ENCODE peak calls at places on chromosome 19, in ten cellular contexts. One of them, this sample, is unnamed. For H3K36me3, the result is how much of the 10 kb centered on the place peaks cover.

GRCh38 chr19:40609561-40610395 is 8.6 kb downstream of the LTBP4 start:
- DNase-seq in trophoblast cell: peak
- DNase-seq in thoracic aorta: peak
- DNase-seq in esophagus squamous epithelium: peak
- DNase-seq in neuronal stem cell: peak
- DNase-seq in transverse colon: peak
- DNase-seq in suprapubic skin: peak
- DNase-seq in SJSA1: peak
- DNase-seq in heart right ventricle: peak
- DNase-seq in brain microvascular endothelial cell: peak
- DNase-seq in this sample: peak

GRCh38 chr19:658916-659839 is 3.8 kb downstream of the RNF126 start:
- DNase-seq in transverse colon: peak
- DNase-seq in esophagus squamous epithelium: no peak
- DNase-seq in brain microvascular endothelial cell: peak
- DNase-seq in suprapubic skin: no peak
- DNase-seq in trophoblast cell: peak
- DNase-seq in SJSA1: no peak
- DNase-seq in thoracic aorta: no peak
- DNase-seq in neuronal stem cell: no peak
- DNase-seq in heart right ventricle: peak
- DNase-seq in this sample: peak

GRCh38 chr19:42328854-42329253 is 3.4 kb downstream of the MEGF8 start:
- DNase-seq in heart right ventricle: no peak
- DNase-seq in neuronal stem cell: no peak
- DNase-seq in trophoblast cell: no peak
- DNase-seq in thoracic aorta: no peak
- DNase-seq in SJSA1: no peak
- DNase-seq in esophagus squamous epithelium: no peak
- DNase-seq in suprapubic skin: no peak
- DNase-seq in brain microvascular endothelial cell: no peak
- DNase-seq in transverse colon: no peak
- DNase-seq in this sample: no peak

GRCh38 chr19:8731428-8732169 is 10.2 kb downstream of the OR2Z1 start:
- DNase-seq in SJSA1: peak
- DNase-seq in transverse colon: no peak
- DNase-seq in heart right ventricle: no peak
- DNase-seq in thoracic aorta: no peak
- DNase-seq in trophoblast cell: no peak
- DNase-seq in brain microvascular endothelial cell: no peak
- DNase-seq in esophagus squamous epithelium: no peak
- DNase-seq in neuronal stem cell: no peak
- DNase-seq in suprapubic skin: no peak
- DNase-seq in this sample: no peak

GRCh38 chr19:33293255-33294057 is 8.9 kb downstream of the CEBPA start:
- DNase-seq in brain microvascular endothelial cell: peak
- DNase-seq in suprapubic skin: peak
- DNase-seq in neuronal stem cell: no peak
- DNase-seq in transverse colon: peak
- DNase-seq in trophoblast cell: peak
- DNase-seq in heart right ventricle: no peak
- DNase-seq in thoracic aorta: no peak
- DNase-seq in esophagus squamous epithelium: no peak
- DNase-seq in SJSA1: no peak
- DNase-seq in this sample: peak

GRCh38 chr19:41753936-41754529 is 1.3 kb upstream of the CEACAM6 start:
- DNase-seq in transverse colon: peak
- DNase-seq in thoracic aorta: no peak
- DNase-seq in heart right ventricle: peak
- DNase-seq in suprapubic skin: no peak
- DNase-seq in SJSA1: no peak
- DNase-seq in trophoblast cell: peak
- DNase-seq in esophagus squamous epithelium: no peak
- DNase-seq in brain microvascular endothelial cell: peak
- DNase-seq in neuronal stem cell: peak
- DNase-seq in this sample: peak

GRCh38 chr19:45125360-45125759 is 32.4 kb downstream of the PPP1R37 start:
- DNase-seq in suprapubic skin: no peak
- DNase-seq in trophoblast cell: no peak
- DNase-seq in esophagus squamous epithelium: no peak
- DNase-seq in neuronal stem cell: no peak
- DNase-seq in thoracic aorta: no peak
- DNase-seq in SJSA1: no peak
- DNase-seq in brain microvascular endothelial cell: no peak
- DNase-seq in heart right ventricle: no peak
- DNase-seq in transverse colon: no peak
- DNase-seq in this sample: no peak

GRCh38 chr19:42361545-42361910 is 28.6 kb downstream of the CNFN start:
- DNase-seq in esophagus squamous epithelium: no peak
- DNase-seq in SJSA1: no peak
- DNase-seq in transverse colon: no peak
- DNase-seq in thoracic aorta: no peak
- DNase-seq in trophoblast cell: no peak
- DNase-seq in neuronal stem cell: no peak
- DNase-seq in suprapubic skin: no peak
- DNase-seq in heart right ventricle: no peak
- DNase-seq in brain microvascular endothelial cell: no peak
- DNase-seq in this sample: no peak

GRCh38 chr19:10219678-10220077 is 11.5 kb downstream of the S1PR2 start:
- DNase-seq in brain microvascular endothelial cell: peak
- DNase-seq in suprapubic skin: no peak
- DNase-seq in neuronal stem cell: no peak
- DNase-seq in transverse colon: no peak
- DNase-seq in thoracic aorta: no peak
- DNase-seq in esophagus squamous epithelium: no peak
- DNase-seq in heart right ventricle: no peak
- DNase-seq in SJSA1: peak
- DNase-seq in trophoblast cell: peak
- DNase-seq in this sample: no peak

GRCh38 chr19:51697169-51697776 is 4.1 kb downstream of the SPACA6 start:
- DNase-seq in SJSA1: peak
- DNase-seq in thoracic aorta: no peak
- DNase-seq in suprapubic skin: no peak
- DNase-seq in trophoblast cell: no peak
- DNase-seq in heart right ventricle: no peak
- DNase-seq in transverse colon: no peak
- DNase-seq in esophagus squamous epithelium: no peak
- DNase-seq in brain microvascular endothelial cell: no peak
- DNase-seq in neuronal stem cell: no peak
- DNase-seq in this sample: no peak

GRCh38 chr19:2661615-2662014 is 40.9 kb downstream of the GNG7 start:
- DNase-seq in heart right ventricle: no peak
- DNase-seq in neuronal stem cell: no peak
- DNase-seq in trophoblast cell: no peak
- DNase-seq in thoracic aorta: no peak
- DNase-seq in brain microvascular endothelial cell: no peak
- DNase-seq in esophagus squamous epithelium: no peak
- DNase-seq in SJSA1: no peak
- DNase-seq in transverse colon: no peak
- DNase-seq in suprapubic skin: no peak
- DNase-seq in this sample: no peak

GRCh38 chr19:31316201-31316951 is 32.9 kb downstream of the TSHZ3 start:
- DNase-seq in neuronal stem cell: peak
- DNase-seq in SJSA1: no peak
- DNase-seq in thoracic aorta: no peak
- DNase-seq in brain microvascular endothelial cell: no peak
- DNase-seq in suprapubic skin: no peak
- DNase-seq in esophagus squamous epithelium: no peak
- DNase-seq in trophoblast cell: peak
- DNase-seq in transverse colon: peak
- DNase-seq in heart right ventricle: no peak
- DNase-seq in this sample: no peak

GRCh38 chr19:4780860-4781259 is 10.7 kb upstream of the FEM1A start:
- DNase-seq in trophoblast cell: no peak
- DNase-seq in transverse colon: no peak
- DNase-seq in suprapubic skin: no peak
- DNase-seq in thoracic aorta: no peak
- DNase-seq in esophagus squamous epithelium: no peak
- DNase-seq in SJSA1: no peak
- DNase-seq in neuronal stem cell: no peak
- DNase-seq in heart right ventricle: no peak
- DNase-seq in brain microvascular endothelial cell: no peak
- DNase-seq in this sample: no peak

GRCh38 chr19:49064768-49065611 is at the start of gene NTF4:
- DNase-seq in thoracic aorta: no peak
- DNase-seq in heart right ventricle: no peak
- DNase-seq in transverse colon: no peak
- DNase-seq in brain microvascular endothelial cell: no peak
- DNase-seq in esophagus squamous epithelium: no peak
- DNase-seq in neuronal stem cell: peak
- DNase-seq in suprapubic skin: no peak
- DNase-seq in trophoblast cell: peak
- DNase-seq in SJSA1: no peak
- DNase-seq in this sample: peak
- H3K4me3 ChIP-seq in thoracic aorta: peak
- H3K4me3 ChIP-seq in heart right ventricle: peak
- H3K4me3 ChIP-seq in transverse colon: no peak
- H3K4me3 ChIP-seq in brain microvascular endothelial cell: peak
- H3K4me3 ChIP-seq in esophagus squamous epithelium: peak
- H3K4me3 ChIP-seq in neuronal stem cell: peak
- H3K4me3 ChIP-seq in suprapubic skin: peak
- H3K4me3 ChIP-seq in trophoblast cell: peak
- H3K4me3 ChIP-seq in SJSA1: no peak
- H3K4me3 ChIP-seq in this sample: peak

GRCh38 chr19:46972301-46972700 is 47.3 kb upstream of the NPAS1 start:
- DNase-seq in thoracic aorta: no peak
- DNase-seq in SJSA1: no peak
- DNase-seq in suprapubic skin: no peak
- DNase-seq in neuronal stem cell: no peak
- DNase-seq in trophoblast cell: peak
- DNase-seq in brain microvascular endothelial cell: no peak
- DNase-seq in heart right ventricle: no peak
- DNase-seq in transverse colon: no peak
- DNase-seq in esophagus squamous epithelium: no peak
- DNase-seq in this sample: no peak

GRCh38 chr19:46967578-46968018 is 52.0 kb upstream of the NPAS1 start:
- DNase-seq in esophagus squamous epithelium: no peak
- DNase-seq in trophoblast cell: no peak
- DNase-seq in suprapubic skin: peak
- DNase-seq in thoracic aorta: no peak
- DNase-seq in SJSA1: no peak
- DNase-seq in heart right ventricle: peak
- DNase-seq in neuronal stem cell: no peak
- DNase-seq in transverse colon: peak
- DNase-seq in brain microvascular endothelial cell: no peak
- DNase-seq in this sample: peak

GRCh38 chr19:46974181-46974580 is 45.5 kb upstream of the NPAS1 start:
- DNase-seq in heart right ventricle: no peak
- DNase-seq in thoracic aorta: no peak
- DNase-seq in brain microvascular endothelial cell: no peak
- DNase-seq in esophagus squamous epithelium: no peak
- DNase-seq in SJSA1: no peak
- DNase-seq in neuronal stem cell: no peak
- DNase-seq in suprapubic skin: no peak
- DNase-seq in transverse colon: no peak
- DNase-seq in trophoblast cell: no peak
- DNase-seq in this sample: no peak

GRCh38 chr19:46975011-46975917 is 44.4 kb upstream of the NPAS1 start:
- DNase-seq in thoracic aorta: no peak
- DNase-seq in SJSA1: no peak
- DNase-seq in trophoblast cell: no peak
- DNase-seq in esophagus squamous epithelium: no peak
- DNase-seq in neuronal stem cell: no peak
- DNase-seq in transverse colon: no peak
- DNase-seq in suprapubic skin: no peak
- DNase-seq in heart right ventricle: no peak
- DNase-seq in brain microvascular endothelial cell: no peak
- DNase-seq in this sample: no peak

GRCh38 chr19:46970815-46971214 is 48.8 kb upstream of the NPAS1 start:
- DNase-seq in esophagus squamous epithelium: no peak
- DNase-seq in SJSA1: peak
- DNase-seq in neuronal stem cell: no peak
- DNase-seq in thoracic aorta: no peak
- DNase-seq in transverse colon: no peak
- DNase-seq in suprapubic skin: no peak
- DNase-seq in heart right ventricle: peak
- DNase-seq in trophoblast cell: no peak
- DNase-seq in brain microvascular endothelial cell: peak
- DNase-seq in this sample: no peak
- H3K36me3 ChIP-seq in esophagus squamous epithelium: under half
- H3K36me3 ChIP-seq in SJSA1: under half
- H3K36me3 ChIP-seq in neuronal stem cell: under half
- H3K36me3 ChIP-seq in thoracic aorta: under half
- H3K36me3 ChIP-seq in transverse colon: under half
- H3K36me3 ChIP-seq in suprapubic skin: under half
- H3K36me3 ChIP-seq in heart right ventricle: under half
- H3K36me3 ChIP-seq in trophoblast cell: under half
- H3K36me3 ChIP-seq in brain microvascular endothelial cell: under half
- H3K36me3 ChIP-seq in this sample: under half

GRCh38 chr19:30316000-30316491 is 56.1 kb upstream of the ZNF536 start:
- DNase-seq in transverse colon: no peak
- DNase-seq in thoracic aorta: no peak
- DNase-seq in heart right ventricle: no peak
- DNase-seq in SJSA1: no peak
- DNase-seq in trophoblast cell: no peak
- DNase-seq in neuronal stem cell: no peak
- DNase-seq in suprapubic skin: no peak
- DNase-seq in brain microvascular endothelial cell: no peak
- DNase-seq in esophagus squamous epithelium: no peak
- DNase-seq in this sample: no peak
- H3K4me3 ChIP-seq in transverse colon: no peak
- H3K4me3 ChIP-seq in thoracic aorta: no peak
- H3K4me3 ChIP-seq in heart right ventricle: no peak
- H3K4me3 ChIP-seq in SJSA1: no peak
- H3K4me3 ChIP-seq in trophoblast cell: no peak
- H3K4me3 ChIP-seq in neuronal stem cell: no peak
- H3K4me3 ChIP-seq in suprapubic skin: no peak
- H3K4me3 ChIP-seq in brain microvascular endothelial cell: no peak
- H3K4me3 ChIP-seq in esophagus squamous epithelium: no peak
- H3K4me3 ChIP-seq in this sample: no peak

GRCh38 chr19:55685776-55686175 is 10.8 kb downstream of the EPN1 start:
- DNase-seq in heart right ventricle: no peak
- DNase-seq in brain microvascular endothelial cell: no peak
- DNase-seq in thoracic aorta: no peak
- DNase-seq in esophagus squamous epithelium: no peak
- DNase-seq in trophoblast cell: no peak
- DNase-seq in suprapubic skin: no peak
- DNase-seq in transverse colon: no peak
- DNase-seq in SJSA1: no peak
- DNase-seq in neuronal stem cell: no peak
- DNase-seq in this sample: no peak

GRCh38 chr19:55681131-55682087 is 6.4 kb downstream of the EPN1 start:
- DNase-seq in heart right ventricle: no peak
- DNase-seq in esophagus squamous epithelium: no peak
- DNase-seq in transverse colon: no peak
- DNase-seq in thoracic aorta: no peak
- DNase-seq in suprapubic skin: no peak
- DNase-seq in SJSA1: no peak
- DNase-seq in neuronal stem cell: no peak
- DNase-seq in brain microvascular endothelial cell: no peak
- DNase-seq in trophoblast cell: no peak
- DNase-seq in this sample: no peak

GRCh38 chr19:55686311-55687050 is 11.5 kb downstream of the EPN1 start:
- DNase-seq in neuronal stem cell: no peak
- DNase-seq in brain microvascular endothelial cell: no peak
- DNase-seq in esophagus squamous epithelium: no peak
- DNase-seq in suprapubic skin: no peak
- DNase-seq in transverse colon: no peak
- DNase-seq in SJSA1: no peak
- DNase-seq in thoracic aorta: no peak
- DNase-seq in trophoblast cell: no peak
- DNase-seq in heart right ventricle: no peak
- DNase-seq in this sample: no peak

GRCh38 chr19:55684946-55685681 is 10.1 kb downstream of the EPN1 start:
- DNase-seq in thoracic aorta: no peak
- DNase-seq in trophoblast cell: no peak
- DNase-seq in heart right ventricle: no peak
- DNase-seq in transverse colon: no peak
- DNase-seq in suprapubic skin: no peak
- DNase-seq in esophagus squamous epithelium: no peak
- DNase-seq in brain microvascular endothelial cell: no peak
- DNase-seq in neuronal stem cell: no peak
- DNase-seq in SJSA1: no peak
- DNase-seq in this sample: no peak

GRCh38 chr19:55683449-55684261 is 8.6 kb downstream of the EPN1 start:
- DNase-seq in SJSA1: no peak
- DNase-seq in transverse colon: peak
- DNase-seq in suprapubic skin: no peak
- DNase-seq in trophoblast cell: no peak
- DNase-seq in thoracic aorta: no peak
- DNase-seq in heart right ventricle: no peak
- DNase-seq in neuronal stem cell: no peak
- DNase-seq in esophagus squamous epithelium: no peak
- DNase-seq in brain microvascular endothelial cell: no peak
- DNase-seq in this sample: peak
- H3K36me3 ChIP-seq in SJSA1: half or more
- H3K36me3 ChIP-seq in transverse colon: under half
- H3K36me3 ChIP-seq in suprapubic skin: half or more
- H3K36me3 ChIP-seq in trophoblast cell: half or more
- H3K36me3 ChIP-seq in thoracic aorta: under half
- H3K36me3 ChIP-seq in heart right ventricle: under half
- H3K36me3 ChIP-seq in neuronal stem cell: under half
- H3K36me3 ChIP-seq in esophagus squamous epithelium: under half
- H3K36me3 ChIP-seq in brain microvascular endothelial cell: under half
- H3K36me3 ChIP-seq in this sample: under half

This sample was measured in prostate gland.